ENCODE peak calls at places on chromosomes 4 and X, in six cellular contexts. One of them, this sample, is unnamed.
A peak's percentile ranks its signal among the peaks of the same experiment; 100 is the strongest.

GRCh38 chrX:7925867-7926472 is 1.2 kb downstream of the PNPLA4 start:
- DNase-seq in AG08396: peak; percentile 70
- DNase-seq in activated CD4-positive, alpha-beta T cell treated with anti-CD3 and anti-CD28 coated beads, Interleukin-2, amount 50 U/mL, for 48 hours: peak; percentile 57
- DNase-seq in GM12865: peak; percentile 78
- DNase-seq in Peyer's patch: peak; percentile 59
- DNase-seq in T-helper 2 cell: peak; percentile 78
- DNase-seq in this sample: peak; percentile 81

GRCh38 chrX:3962511-3963350 is 249.3 kb upstream of the PRKX start:
- DNase-seq in T-helper 2 cell: peak; percentile 1
- DNase-seq in activated CD4-positive, alpha-beta T cell treated with anti-CD3 and anti-CD28 coated beads, Interleukin-2, amount 50 U/mL, for 48 hours: peak; percentile 3
- DNase-seq in Peyer's patch: no peak
- DNase-seq in AG08396: peak; percentile 12
- DNase-seq in GM12865: peak; percentile 4
- DNase-seq in this sample: peak; percentile 23

GRCh38 chr4:36385951-36386561 is 104.6 kb downstream of the DTHD1 start:
- DNase-seq in AG08396: no peak
- DNase-seq in Peyer's patch: peak; percentile 43
- DNase-seq in activated CD4-positive, alpha-beta T cell treated with anti-CD3 and anti-CD28 coated beads, Interleukin-2, amount 50 U/mL, for 48 hours: no peak
- DNase-seq in T-helper 2 cell: peak; percentile 74
- DNase-seq in GM12865: peak; percentile 78
- DNase-seq in this sample: peak; percentile 78

GRCh38 chr4:158826882-158827281 is 58.1 kb downstream of the FNIP2 start:
- DNase-seq in T-helper 2 cell: peak; percentile 52
- DNase-seq in GM12865: no peak
- DNase-seq in AG08396: no peak
- DNase-seq in Peyer's patch: no peak
- DNase-seq in activated CD4-positive, alpha-beta T cell treated with anti-CD3 and anti-CD28 coated beads, Interleukin-2, amount 50 U/mL, for 48 hours: no peak
- DNase-seq in this sample: no peak

GRCh38 chr4:95415346-95415771 is 133.4 kb downstream of the UNC5C start:
- DNase-seq in T-helper 2 cell: no peak
- DNase-seq in Peyer's patch: no peak
- DNase-seq in activated CD4-positive, alpha-beta T cell treated with anti-CD3 and anti-CD28 coated beads, Interleukin-2, amount 50 U/mL, for 48 hours: no peak
- DNase-seq in GM12865: no peak
- DNase-seq in AG08396: no peak
- DNase-seq in this sample: no peak

GRCh38 chr4:2792711-2793577 is at the start of gene SH3BP2:
- DNase-seq in AG08396: peak; percentile 91
- DNase-seq in T-helper 2 cell: peak; percentile 44
- DNase-seq in Peyer's patch: peak; percentile 75
- DNase-seq in GM12865: peak; percentile 72
- DNase-seq in activated CD4-positive, alpha-beta T cell treated with anti-CD3 and anti-CD28 coated beads, Interleukin-2, amount 50 U/mL, for 48 hours: peak; percentile 81
- DNase-seq in this sample: peak; percentile 82

GRCh38 chr4:85808864-85809263 is 333.9 kb downstream of the ARHGAP24 start:
- DNase-seq in activated CD4-positive, alpha-beta T cell treated with anti-CD3 and anti-CD28 coated beads, Interleukin-2, amount 50 U/mL, for 48 hours: no peak
- DNase-seq in AG08396: no peak
- DNase-seq in Peyer's patch: no peak
- DNase-seq in T-helper 2 cell: no peak
- DNase-seq in GM12865: no peak
- DNase-seq in this sample: no peak

GRCh38 chr4:141155586-141155985 is 22.3 kb upstream of the RNF150 start:
- DNase-seq in GM12865: no peak
- DNase-seq in AG08396: no peak
- DNase-seq in T-helper 2 cell: no peak
- DNase-seq in Peyer's patch: no peak
- DNase-seq in activated CD4-positive, alpha-beta T cell treated with anti-CD3 and anti-CD28 coated beads, Interleukin-2, amount 50 U/mL, for 48 hours: no peak
- DNase-seq in this sample: no peak

GRCh38 chrX:40145670-40146470 is 48.1 kb upstream of the BCOR start:
- DNase-seq in Peyer's patch: no peak
- DNase-seq in activated CD4-positive, alpha-beta T cell treated with anti-CD3 and anti-CD28 coated beads, Interleukin-2, amount 50 U/mL, for 48 hours: no peak
- DNase-seq in GM12865: no peak
- DNase-seq in T-helper 2 cell: no peak
- DNase-seq in AG08396: peak; percentile 52
- DNase-seq in this sample: no peak

GRCh38 chr4:159142254-159142653 is 39.4 kb downstream of the RAPGEF2 start:
- DNase-seq in AG08396: peak; percentile 10
- DNase-seq in GM12865: no peak
- DNase-seq in activated CD4-positive, alpha-beta T cell treated with anti-CD3 and anti-CD28 coated beads, Interleukin-2, amount 50 U/mL, for 48 hours: no peak
- DNase-seq in T-helper 2 cell: no peak
- DNase-seq in Peyer's patch: no peak
- DNase-seq in this sample: no peak

GRCh38 chrX:69615779-69616519 is at the start of gene EDA:
- DNase-seq in AG08396: peak; percentile 86
- DNase-seq in T-helper 2 cell: peak; percentile 85
- DNase-seq in activated CD4-positive, alpha-beta T cell treated with anti-CD3 and anti-CD28 coated beads, Interleukin-2, amount 50 U/mL, for 48 hours: peak; percentile 78
- DNase-seq in GM12865: peak; percentile 46
- DNase-seq in Peyer's patch: peak; percentile 29
- DNase-seq in this sample: peak; percentile 6

GRCh38 chrX:68894513-68895338 is 65.9 kb downstream of the EFNB1 start:
- DNase-seq in GM12865: no peak
- DNase-seq in T-helper 2 cell: peak; percentile 13
- DNase-seq in AG08396: peak; percentile 47
- DNase-seq in activated CD4-positive, alpha-beta T cell treated with anti-CD3 and anti-CD28 coated beads, Interleukin-2, amount 50 U/mL, for 48 hours: peak; percentile 24
- DNase-seq in Peyer's patch: no peak
- DNase-seq in this sample: peak; percentile 42

GRCh38 chr4:87058272-87059073 is 123.7 kb downstream of the AFF1 start:
- DNase-seq in Peyer's patch: no peak
- DNase-seq in T-helper 2 cell: peak; percentile 76
- DNase-seq in activated CD4-positive, alpha-beta T cell treated with anti-CD3 and anti-CD28 coated beads, Interleukin-2, amount 50 U/mL, for 48 hours: peak; percentile 74
- DNase-seq in GM12865: peak; percentile 42
- DNase-seq in AG08396: no peak
- DNase-seq in this sample: no peak

This sample was measured in NB4.